ENCODE peak calls at places on chromosomes 7 and 10, in six cellular contexts. One of them, this sample, is unnamed.

GRCh38 chr7:125878235-125878928 is 948.8 kb upstream of the POT1 start:
- DNase-seq in cardiac fibroblast: no peak
- DNase-seq in bronchial epithelial cell: no peak
- DNase-seq in PC-3: no peak
- DNase-seq in CD8-positive, alpha-beta T cell: no peak
- DNase-seq in progenitor cell of endocrine pancreas: no peak
- DNase-seq in this sample: no peak

GRCh38 chr7:112047421-112047820 is 158.8 kb downstream of the DOCK4 start:
- DNase-seq in cardiac fibroblast: no peak
- DNase-seq in PC-3: no peak
- DNase-seq in CD8-positive, alpha-beta T cell: no peak
- DNase-seq in progenitor cell of endocrine pancreas: no peak
- DNase-seq in bronchial epithelial cell: no peak
- DNase-seq in this sample: no peak

GRCh38 chr7:116977172-116977571 is 23.9 kb downstream of the ST7 start:
- DNase-seq in progenitor cell of endocrine pancreas: no peak
- DNase-seq in CD8-positive, alpha-beta T cell: no peak
- DNase-seq in PC-3: peak
- DNase-seq in bronchial epithelial cell: no peak
- DNase-seq in cardiac fibroblast: peak
- DNase-seq in this sample: no peak

GRCh38 chr7:12643001-12643400 is 44.4 kb upstream of the ARL4A start:
- DNase-seq in CD8-positive, alpha-beta T cell: no peak
- DNase-seq in cardiac fibroblast: peak
- DNase-seq in bronchial epithelial cell: no peak
- DNase-seq in progenitor cell of endocrine pancreas: no peak
- DNase-seq in PC-3: no peak
- DNase-seq in this sample: no peak

GRCh38 chr10:103663802-103664201 is 170.3 kb downstream of the NEURL1 start:
- DNase-seq in progenitor cell of endocrine pancreas: no peak
- DNase-seq in bronchial epithelial cell: no peak
- DNase-seq in PC-3: no peak
- DNase-seq in CD8-positive, alpha-beta T cell: no peak
- DNase-seq in cardiac fibroblast: no peak
- DNase-seq in this sample: peak

GRCh38 chr10:127118024-127118423 is 78.4 kb downstream of the INSYN2A start:
- DNase-seq in progenitor cell of endocrine pancreas: no peak
- DNase-seq in cardiac fibroblast: no peak
- DNase-seq in bronchial epithelial cell: no peak
- DNase-seq in PC-3: no peak
- DNase-seq in CD8-positive, alpha-beta T cell: no peak
- DNase-seq in this sample: no peak

GRCh38 chr10:119246862-119247549 is 39.6 kb downstream of the GRK5 start:
- DNase-seq in PC-3: peak
- DNase-seq in cardiac fibroblast: peak
- DNase-seq in CD8-positive, alpha-beta T cell: no peak
- DNase-seq in bronchial epithelial cell: peak
- DNase-seq in progenitor cell of endocrine pancreas: no peak
- DNase-seq in this sample: no peak

GRCh38 chr7:90596745-90597526 is 815 bp downstream of the CDK14 start:
- DNase-seq in PC-3: peak
- DNase-seq in progenitor cell of endocrine pancreas: no peak
- DNase-seq in CD8-positive, alpha-beta T cell: no peak
- DNase-seq in bronchial epithelial cell: peak
- DNase-seq in cardiac fibroblast: peak
- DNase-seq in this sample: no peak

GRCh38 chr7:151126500-151127137 is 40.3 kb downstream of the AGAP3 start:
- DNase-seq in CD8-positive, alpha-beta T cell: no peak
- DNase-seq in bronchial epithelial cell: no peak
- DNase-seq in progenitor cell of endocrine pancreas: no peak
- DNase-seq in cardiac fibroblast: no peak
- DNase-seq in PC-3: no peak
- DNase-seq in this sample: no peak

GRCh38 chr7:11424006-11424405 is 408.0 kb downstream of the THSD7A start:
- DNase-seq in PC-3: no peak
- DNase-seq in bronchial epithelial cell: no peak
- DNase-seq in cardiac fibroblast: no peak
- DNase-seq in CD8-positive, alpha-beta T cell: no peak
- DNase-seq in progenitor cell of endocrine pancreas: no peak
- DNase-seq in this sample: no peak

GRCh38 chr10:9158675-9159074 is 1104.2 kb downstream of the GATA3 start:
- DNase-seq in CD8-positive, alpha-beta T cell: no peak
- DNase-seq in PC-3: peak
- DNase-seq in cardiac fibroblast: no peak
- DNase-seq in bronchial epithelial cell: peak
- DNase-seq in progenitor cell of endocrine pancreas: no peak
- DNase-seq in this sample: no peak

GRCh38 chr7:105277341-105277740 is 111.4 kb downstream of the SRPK2 start:
- DNase-seq in progenitor cell of endocrine pancreas: no peak
- DNase-seq in bronchial epithelial cell: peak
- DNase-seq in PC-3: peak
- DNase-seq in cardiac fibroblast: peak
- DNase-seq in CD8-positive, alpha-beta T cell: no peak
- DNase-seq in this sample: no peak

GRCh38 chr10:98467506-98468318 is 21.0 kb upstream of the HPS1 start:
- DNase-seq in cardiac fibroblast: peak
- DNase-seq in CD8-positive, alpha-beta T cell: peak
- DNase-seq in bronchial epithelial cell: peak
- DNase-seq in progenitor cell of endocrine pancreas: peak
- DNase-seq in PC-3: peak
- DNase-seq in this sample: peak

GRCh38 chr10:6737080-6737641 is 157.1 kb upstream of the PRKCQ start:
- DNase-seq in cardiac fibroblast: peak
- DNase-seq in PC-3: peak
- DNase-seq in progenitor cell of endocrine pancreas: no peak
- DNase-seq in CD8-positive, alpha-beta T cell: no peak
- DNase-seq in bronchial epithelial cell: peak
- DNase-seq in this sample: no peak

GRCh38 chr7:148772297-148773089 is 73.8 kb downstream of the CUL1 start:
- DNase-seq in PC-3: peak
- DNase-seq in bronchial epithelial cell: peak
- DNase-seq in CD8-positive, alpha-beta T cell: peak
- DNase-seq in cardiac fibroblast: peak
- DNase-seq in progenitor cell of endocrine pancreas: no peak
- DNase-seq in this sample: no peak

GRCh38 chr7:99385564-99385963 is 11.0 kb downstream of the ARPC1B start:
- DNase-seq in CD8-positive, alpha-beta T cell: no peak
- DNase-seq in bronchial epithelial cell: no peak
- DNase-seq in cardiac fibroblast: no peak
- DNase-seq in PC-3: no peak
- DNase-seq in progenitor cell of endocrine pancreas: no peak
- DNase-seq in this sample: no peak

DNA sequence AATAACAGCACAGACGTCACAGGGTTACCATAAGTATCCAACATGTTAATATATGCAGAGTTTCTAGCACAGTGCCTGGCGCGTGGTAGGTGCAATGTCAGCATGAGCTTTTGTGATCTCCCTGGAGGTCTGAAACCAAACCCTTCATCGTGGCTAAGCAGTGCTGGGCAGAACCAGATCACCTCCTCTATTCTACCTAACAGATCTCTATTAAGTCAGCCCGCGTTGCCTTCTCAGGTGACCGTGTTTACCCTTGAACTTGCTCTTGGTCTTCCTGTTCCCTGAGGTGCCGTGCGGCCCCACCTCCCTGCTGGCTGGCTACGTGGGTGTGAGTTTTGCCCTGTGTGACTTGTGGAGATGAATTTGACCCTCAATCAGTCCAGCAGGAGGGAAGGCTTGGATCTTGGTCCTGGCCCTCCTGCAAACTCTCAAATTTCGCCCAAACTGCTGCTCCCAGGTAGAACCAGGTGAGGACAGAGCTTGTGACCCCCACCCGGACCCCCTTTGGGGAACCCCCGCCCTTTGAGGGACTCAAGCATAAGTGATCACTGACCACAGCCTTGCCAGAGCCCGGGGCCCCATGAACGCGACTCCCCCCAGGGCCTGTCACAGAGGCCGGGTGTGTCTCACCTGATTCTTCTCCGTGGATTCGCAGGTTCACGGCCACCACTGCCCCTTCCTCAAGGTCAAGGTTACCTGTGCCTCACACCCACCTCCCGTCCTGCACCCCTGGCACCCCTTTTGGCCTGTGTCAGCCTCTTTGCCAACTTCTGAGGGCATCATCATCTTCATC is 54.2 kb downstream of the ELFN1 start:
- DNase-seq in cardiac fibroblast: no peak
- DNase-seq in bronchial epithelial cell: no peak
- DNase-seq in CD8-positive, alpha-beta T cell: no peak
- DNase-seq in PC-3: no peak
- DNase-seq in progenitor cell of endocrine pancreas: no peak
- DNase-seq in this sample: no peak
- TF ChIP-seq CTCF in cardiac fibroblast: no peak
- TF ChIP-seq CTCF in bronchial epithelial cell: no peak
- TF ChIP-seq CTCF in CD8-positive, alpha-beta T cell: no peak
- TF ChIP-seq CTCF in PC-3: no peak
- TF ChIP-seq CTCF in progenitor cell of endocrine pancreas: no peak
- TF ChIP-seq CTCF in this sample: no peak

DNA sequence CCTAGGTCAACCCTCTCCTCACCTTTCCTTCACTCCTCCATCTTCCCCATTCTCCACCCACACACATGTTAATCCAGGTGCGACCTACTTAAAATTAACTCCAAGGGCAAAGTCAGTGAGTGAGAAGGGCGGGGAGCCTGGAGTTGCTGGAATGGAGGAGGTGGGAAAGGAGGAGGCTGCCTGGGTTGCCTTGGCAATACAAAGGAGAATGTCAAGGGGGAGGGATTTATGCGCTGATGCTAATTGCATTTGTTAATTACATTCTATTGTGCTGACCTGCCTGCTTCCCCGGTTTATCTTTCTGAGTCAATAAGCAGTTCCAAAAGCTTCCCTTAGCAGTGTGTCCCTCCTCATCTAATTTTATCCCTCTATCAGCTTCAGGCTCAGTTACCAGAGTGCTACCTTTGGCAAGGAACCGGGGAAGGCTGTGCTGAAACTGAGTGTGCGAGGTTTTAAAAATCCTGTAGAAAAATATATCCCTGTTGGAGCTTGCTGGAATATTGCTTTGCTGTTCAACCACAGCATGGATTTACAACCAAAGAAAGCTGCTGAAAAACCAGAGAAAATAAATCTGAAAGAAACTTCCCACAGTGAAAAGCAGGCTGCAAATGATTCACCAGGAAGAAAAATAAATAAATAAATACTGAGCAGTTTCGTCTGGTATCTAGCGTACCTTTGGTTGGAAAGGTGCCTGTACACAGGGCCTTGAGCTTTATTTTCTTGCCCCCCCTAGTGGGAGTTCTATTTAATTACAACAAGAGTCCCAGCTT is 113.2 kb upstream of the DGKB start:
- DNase-seq in CD8-positive, alpha-beta T cell: no peak
- DNase-seq in bronchial epithelial cell: peak
- DNase-seq in cardiac fibroblast: peak
- DNase-seq in PC-3: peak
- DNase-seq in progenitor cell of endocrine pancreas: peak
- DNase-seq in this sample: no peak
- TF ChIP-seq CTCF in CD8-positive, alpha-beta T cell: no peak
- TF ChIP-seq CTCF in bronchial epithelial cell: peak
- TF ChIP-seq CTCF in cardiac fibroblast: peak
- TF ChIP-seq CTCF in PC-3: peak
- TF ChIP-seq CTCF in progenitor cell of endocrine pancreas: peak
- TF ChIP-seq CTCF in this sample: peak

DNA sequence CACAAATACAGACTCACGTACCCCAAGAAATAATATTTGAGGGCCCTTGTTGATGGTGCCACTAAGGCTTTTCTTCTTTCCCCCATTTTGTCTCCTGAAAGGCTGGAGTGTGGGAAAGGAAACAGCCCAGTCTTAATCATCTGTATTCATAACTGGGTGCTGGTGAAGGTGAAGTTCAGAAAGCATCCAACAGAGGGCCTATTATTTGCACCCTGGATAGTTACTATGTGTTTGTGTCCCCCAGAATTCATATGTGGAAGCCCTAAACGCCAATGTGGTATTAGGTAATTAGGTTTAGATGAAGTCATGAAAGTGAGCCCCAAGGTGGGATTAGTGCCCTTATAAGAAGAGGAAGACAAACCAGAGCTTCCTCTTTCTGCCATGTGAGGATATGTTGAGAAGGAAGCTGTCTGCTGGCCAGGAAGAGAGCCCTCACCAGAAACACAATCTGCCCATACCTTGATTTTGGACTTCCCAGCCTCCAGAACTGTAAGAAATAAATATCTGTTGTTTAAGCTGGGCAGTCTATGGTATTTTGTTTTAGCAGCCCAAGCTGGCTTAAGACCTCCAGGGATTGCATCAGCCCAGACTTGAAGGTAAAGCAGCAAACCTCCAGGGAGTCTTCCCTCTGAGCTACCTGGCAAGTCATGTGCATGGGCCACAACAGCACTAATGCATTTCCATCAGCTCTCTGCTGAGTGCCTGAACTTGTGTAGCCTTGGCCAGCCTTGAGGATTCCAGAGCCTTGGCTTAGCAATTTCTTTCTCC is 90.0 kb upstream of the ADRB1 start:
- DNase-seq in bronchial epithelial cell: no peak
- DNase-seq in progenitor cell of endocrine pancreas: no peak
- DNase-seq in PC-3: no peak
- DNase-seq in CD8-positive, alpha-beta T cell: no peak
- DNase-seq in cardiac fibroblast: no peak
- DNase-seq in this sample: no peak
- TF ChIP-seq CTCF in bronchial epithelial cell: no peak
- TF ChIP-seq CTCF in progenitor cell of endocrine pancreas: peak
- TF ChIP-seq CTCF in PC-3: no peak
- TF ChIP-seq CTCF in CD8-positive, alpha-beta T cell: no peak
- TF ChIP-seq CTCF in cardiac fibroblast: peak
- TF ChIP-seq CTCF in this sample: peak

GRCh38 chr7:23347682-23348180 is 48.6 kb downstream of the MALSU1 start:
- DNase-seq in PC-3: peak
- DNase-seq in bronchial epithelial cell: peak
- DNase-seq in progenitor cell of endocrine pancreas: no peak
- DNase-seq in cardiac fibroblast: peak
- DNase-seq in CD8-positive, alpha-beta T cell: no peak
- DNase-seq in this sample: no peak
- TF ChIP-seq CTCF in PC-3: no peak
- TF ChIP-seq CTCF in bronchial epithelial cell: no peak
- TF ChIP-seq CTCF in progenitor cell of endocrine pancreas: no peak
- TF ChIP-seq CTCF in cardiac fibroblast: no peak
- TF ChIP-seq CTCF in CD8-positive, alpha-beta T cell: no peak
- TF ChIP-seq CTCF in this sample: no peak

GRCh38 chr10:116440330-116441030 is 12.8 kb downstream of the PNLIPRP3 start:
- DNase-seq in bronchial epithelial cell: peak
- DNase-seq in PC-3: no peak
- DNase-seq in progenitor cell of endocrine pancreas: no peak
- DNase-seq in CD8-positive, alpha-beta T cell: no peak
- DNase-seq in cardiac fibroblast: no peak
- DNase-seq in this sample: no peak

DNA sequence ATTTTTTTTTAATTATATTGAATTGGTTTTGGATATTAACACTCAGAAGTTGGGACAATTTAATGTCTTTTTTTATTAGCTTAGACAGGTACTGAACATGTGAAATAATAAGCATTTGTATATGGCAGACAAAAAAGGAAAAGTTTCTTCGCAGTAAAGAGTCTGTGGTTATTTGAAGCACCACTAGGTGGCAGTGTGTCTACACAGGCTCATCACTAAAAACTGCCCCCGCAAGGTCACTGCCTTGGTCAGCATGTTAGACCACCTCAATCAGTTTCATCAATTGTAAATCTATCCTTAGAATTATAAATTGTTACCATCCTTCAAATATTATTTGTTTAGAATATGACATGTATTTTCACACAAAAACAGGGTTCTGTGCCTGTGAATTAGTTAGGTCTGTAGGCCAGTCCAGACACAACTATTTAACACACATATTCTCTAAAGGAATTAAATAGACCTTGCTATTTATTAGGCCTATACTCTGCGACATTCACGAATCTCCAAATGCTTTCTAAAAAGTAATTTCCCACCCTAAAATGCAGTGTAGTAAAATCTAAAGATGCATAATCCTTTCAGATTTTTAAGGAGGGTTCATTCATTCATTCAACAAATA is 17.0 kb downstream of the PNLIPRP3 start:
- DNase-seq in bronchial epithelial cell: peak
- DNase-seq in CD8-positive, alpha-beta T cell: no peak
- DNase-seq in PC-3: peak
- DNase-seq in cardiac fibroblast: peak
- DNase-seq in progenitor cell of endocrine pancreas: no peak
- DNase-seq in this sample: no peak
- TF ChIP-seq CTCF in bronchial epithelial cell: peak
- TF ChIP-seq CTCF in CD8-positive, alpha-beta T cell: peak
- TF ChIP-seq CTCF in PC-3: peak
- TF ChIP-seq CTCF in cardiac fibroblast: peak
- TF ChIP-seq CTCF in progenitor cell of endocrine pancreas: peak
- TF ChIP-seq CTCF in this sample: peak

This sample was measured in left ventricle myocardium inferior.